ENCODE peak calls at places on chromosomes 5 and 9, in nine cellular contexts. E, W, R, I, U, H, S, N and Q are unnamed samples.
A peak's percentile ranks its signal among the peaks of the same experiment; 100 is the strongest.

GRCh38 chr9:35904966-35905781 is 828 bp upstream of the HRCT1 start:
- DNase-seq in E (peak; percentile 65), W (no peak), R (no peak), I (no peak), U (no peak), H (peak; percentile 29), S (no peak), N (no peak), Q (peak; percentile 79)

GRCh38 chr9:98880311-98881015 is 63.2 kb upstream of the COL15A1 start:
- DNase-seq in E (no peak), W (no peak), R (no peak), I (no peak), U (no peak), H (no peak), S (no peak), N (no peak), Q (no peak)

GRCh38 chr9:34431661-34432060 is 26.7 kb downstream of the FAM219A start:
- DNase-seq in E (no peak), W (no peak), R (no peak), I (no peak), U (no peak), H (no peak), S (no peak), N (no peak), Q (no peak)

GRCh38 chr9:121670447-121670846 is 19.0 kb downstream of the DAB2IP start:
- DNase-seq in E (peak; percentile 83), W (no peak), R (peak; percentile 41), I (no peak), U (peak; percentile 94), H (no peak), S (no peak), N (no peak), Q (no peak)

GRCh38 chr9:37984672-37985611 is 81.0 kb upstream of the SLC25A51 start:
- DNase-seq in E (peak; percentile 83), W (no peak), R (peak; percentile 47), I (peak; percentile 49), U (peak; percentile 69), H (no peak), S (peak; percentile 56), N (no peak), Q (no peak)

GRCh38 chr5:96582343-96582742 is 79.8 kb upstream of the CAST start:
- DNase-seq in E (peak; percentile 72), W (peak; percentile 25), R (no peak), I (no peak), U (no peak), H (no peak), S (no peak), N (no peak), Q (peak; percentile 72)

GRCh38 chr5:170104299-170104698 is 1.4 kb upstream of the FOXI1 start:
- DNase-seq in E (no peak), W (no peak), R (no peak), I (no peak), U (no peak), H (no peak), S (no peak), N (no peak), Q (no peak)

GRCh38 chr9:134625361-134626140 is 16.1 kb upstream of the COL5A1 start:
- DNase-seq in E (peak; percentile 81), W (no peak), R (peak; percentile 37), I (no peak), U (peak; percentile 83), H (no peak), S (peak; percentile 40), N (peak; percentile 39), Q (peak; percentile 18)

GRCh38 chr5:169006206-169006605 is 294.7 kb downstream of the SLIT3 start:
- DNase-seq in E (no peak), W (no peak), R (no peak), I (no peak), U (no peak), H (no peak), S (no peak), N (no peak), Q (no peak)

GRCh38 chr5:79774171-79774854 is 84.7 kb downstream of the CMYA5 start:
- DNase-seq in E (peak; percentile 36), W (peak; percentile 59), R (no peak), I (peak; percentile 18), U (peak; percentile 38), H (no peak), S (no peak), N (peak; percentile 77), Q (no peak)

GRCh38 chr9:126532019-126532462 is 81.7 kb upstream of the LMX1B start:
- DNase-seq in E (no peak), W (no peak), R (peak; percentile 76), I (no peak), U (peak; percentile 54), H (no peak), S (no peak), N (no peak), Q (no peak)

GRCh38 chr5:36552626-36553393 is 53.6 kb upstream of the SLC1A3 start:
- DNase-seq in E (peak; percentile 8), W (no peak), R (no peak), I (no peak), U (no peak), H (no peak), S (no peak), N (no peak), Q (no peak)

GRCh38 chr9:91883503-91883902 is 66.5 kb downstream of the ROR2 start:
- DNase-seq in E (no peak), W (no peak), R (no peak), I (no peak), U (no peak), H (no peak), S (no peak), N (no peak), Q (no peak)

GRCh38 chr9:93204470-93205043 is 20.6 kb downstream of the WNK2 start:
- DNase-seq in E (no peak), W (no peak), R (peak; percentile 67), I (no peak), U (no peak), H (no peak), S (no peak), N (no peak), Q (no peak)

GRCh38 chr5:135493406-135494180 is 41.4 kb upstream of the TIFAB start:
- DNase-seq in E (peak; percentile 92), W (no peak), R (no peak), I (no peak), U (peak; percentile 84), H (no peak), S (no peak), N (no peak), Q (no peak)

GRCh38 chr9:110183208-110184145 is 24.5 kb downstream of the C9orf152 start:
- DNase-seq in E (peak; percentile 58), W (peak; percentile 85), R (no peak), I (peak; percentile 77), U (peak; percentile 87), H (peak; percentile 75), S (no peak), N (peak; percentile 76), Q (peak; percentile 36)

GRCh38 chr5:132854301-132854700 is 12.0 kb downstream of the GDF9 start:
- DNase-seq in E (peak; percentile 58), W (no peak), R (no peak), I (no peak), U (no peak), H (no peak), S (no peak), N (no peak), Q (no peak)

GRCh38 chr5:132850066-132850465 is 16.2 kb downstream of the GDF9 start:
- DNase-seq in E (peak; percentile 55), W (no peak), R (no peak), I (no peak), U (no peak), H (no peak), S (no peak), N (no peak), Q (no peak)

GRCh38 chr5:132853323-132853722 is 12.9 kb downstream of the GDF9 start:
- DNase-seq in E (no peak), W (no peak), R (no peak), I (no peak), U (no peak), H (no peak), S (no peak), N (peak; percentile 66), Q (no peak)

GRCh38 chr5:132856011-132856410 is 10.3 kb downstream of the GDF9 start:
- DNase-seq in E (no peak), W (no peak), R (no peak), I (no peak), U (no peak), H (no peak), S (no peak), N (no peak), Q (no peak)

GRCh38 chr5:132853790-132854189 is 12.5 kb downstream of the GDF9 start:
- DNase-seq in E (no peak), W (no peak), R (no peak), I (no peak), U (no peak), H (no peak), S (no peak), N (no peak), Q (no peak)
- H3K27ac ChIP-seq in E (no peak overlapping the region), W (peak overlapping the region; percentile 4), R (no peak overlapping the region), I (no peak overlapping the region), U (no peak overlapping the region), H (no peak overlapping the region), S (no peak overlapping the region), N (peak overlapping the region; percentile 64), Q (no peak overlapping the region)

GRCh38 chr5:138539791-138540190 is 3.2 kb downstream of the ETF1 start:
- DNase-seq in E (no peak), W (no peak), R (no peak), I (no peak), U (no peak), H (no peak), S (no peak), N (no peak), Q (no peak)
- H3K36me3 ChIP-seq in E (peaks cover 4% of the 10 kb centered on the region), W (no peaks in the 10 kb centered on the region), R (no peaks in the 10 kb centered on the region), I (peaks cover 6% of the 10 kb centered on the region), U (no peaks in the 10 kb centered on the region), H (no peaks in the 10 kb centered on the region), S (peaks cover 21% of the 10 kb centered on the region), N (no peaks in the 10 kb centered on the region), Q (no peaks in the 10 kb centered on the region)

GRCh38 chr5:39423331-39423751 is 1.4 kb downstream of the DAB2 start:
- DNase-seq in E (peak; percentile 56), W (no peak), R (no peak), I (no peak), U (no peak), H (no peak), S (no peak), N (no peak), Q (no peak)
- H3K4me1 ChIP-seq in E (peaks cover 13% of the 10 kb centered on the region), W (peaks cover 52% of the 10 kb centered on the region), R (peaks cover 33% of the 10 kb centered on the region), I (peaks cover 15% of the 10 kb centered on the region), U (peaks cover 12% of the 10 kb centered on the region), H (peaks cover 4% of the 10 kb centered on the region), S (peaks cover 62% of the 10 kb centered on the region), N (peaks cover 4% of the 10 kb centered on the region), Q (peaks cover 4% of the 10 kb centered on the region)

DNA sequence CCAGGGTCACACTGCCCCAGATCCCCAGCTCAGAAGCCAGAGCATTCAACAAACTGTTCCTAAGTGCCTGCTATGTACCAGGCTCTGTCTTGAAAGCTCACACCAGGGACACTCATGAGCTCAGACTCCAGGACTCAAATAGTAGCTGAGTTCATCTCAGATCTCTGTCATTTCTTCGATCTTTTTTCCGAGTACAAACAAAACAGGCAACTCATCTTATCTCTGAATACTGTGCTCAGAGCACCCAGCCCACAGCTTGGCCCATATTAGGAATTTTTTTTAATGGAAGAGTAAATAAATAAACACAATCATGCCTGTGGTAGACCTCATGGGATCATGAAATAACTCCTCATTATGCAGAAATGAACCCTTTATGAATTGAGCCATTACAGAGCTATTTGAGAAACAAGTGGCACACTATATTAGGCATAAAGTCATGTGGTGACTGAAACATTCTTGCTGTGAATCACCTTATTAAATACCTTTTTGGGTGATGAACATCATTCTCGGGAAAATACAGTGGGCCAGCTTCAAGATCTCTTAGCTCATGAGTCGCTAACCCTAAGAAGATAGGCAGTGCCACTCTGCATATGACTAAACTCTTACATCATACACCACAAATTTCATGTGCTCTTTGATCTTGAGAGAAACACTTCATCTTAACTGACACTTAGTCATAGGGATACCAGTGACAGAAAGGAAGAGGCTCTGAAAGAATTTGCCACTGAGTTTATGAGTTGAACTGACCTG is 9.9 kb downstream of the SH3RF2 start:
- DNase-seq in E (peak; percentile 98), W (peak; percentile 41), R (no peak), I (peak; percentile 79), U (no peak), H (no peak), S (no peak), N (peak; percentile 52), Q (no peak)
- H3K27ac ChIP-seq in E (no peak overlapping the region), W (peak overlapping the region; percentile 71), R (no peak overlapping the region), I (peak overlapping the region; percentile 73), U (peak overlapping the region; percentile 51), H (no peak overlapping the region), S (no peak overlapping the region), N (peak overlapping the region; percentile 30), Q (no peak overlapping the region)